ENCODE peak calls at places on chromosome 13, in eight cellular contexts. P, F, E, Z, I, T, V and H are unnamed samples.

GRCh38 chr13:102440259-102440936 is 38.5 kb upstream of the FGF14 start:
- DNase-seq in F (no peak), I (peak), Z (no peak), V (no peak), P (no peak), T (no peak), E (no peak), H (no peak)

GRCh38 chr13:59774511-59774911 is 389.2 kb downstream of the DIAPH3 start:
- DNase-seq in T (peak), I (peak), V (no peak), P (no peak), E (no peak), Z (peak), F (no peak), H (peak)

GRCh38 chr13:104487006-104487405 is 1420.8 kb upstream of the SLC10A2 start:
- DNase-seq in F (peak), V (no peak), Z (peak), P (no peak), E (no peak), T (no peak), I (peak), H (no peak)

GRCh38 chr13:39875111-39875510 is 219.6 kb downstream of the COG6 start:
- DNase-seq in E (no peak), Z (no peak), I (no peak), T (no peak), V (no peak), P (no peak), F (no peak), H (no peak)

GRCh38 chr13:107669356-107669755 is 546.0 kb downstream of the LIG4 start:
- DNase-seq in F (peak), V (no peak), I (peak), Z (peak), E (no peak), P (no peak), T (peak), H (peak)

GRCh38 chr13:34152996-34153395 is 335.0 kb downstream of the RFC3 start:
- DNase-seq in E (no peak), F (no peak), P (no peak), V (no peak), I (no peak), Z (no peak), T (no peak), H (no peak)

GRCh38 chr13:29849731-29850212 is 645 bp downstream of the UBL3 start:
- DNase-seq in T (peak), V (peak), F (peak), I (peak), Z (peak), E (peak), P (peak), H (no peak)

GRCh38 chr13:88384542-88384941 is 713.4 kb downstream of the SLITRK5 start:
- DNase-seq in I (no peak), F (no peak), P (no peak), T (no peak), Z (no peak), E (no peak), V (no peak), H (no peak)

GRCh38 chr13:29760561-29760960 is 89.9 kb downstream of the UBL3 start:
- DNase-seq in P (no peak), F (no peak), E (no peak), Z (peak), I (no peak), T (no peak), V (no peak), H (no peak)

GRCh38 chr13:100440756-100441421 is 147.7 kb downstream of the GGACT start:
- DNase-seq in Z (peak), T (peak), E (no peak), I (peak), F (peak), V (no peak), P (no peak), H (peak)

GRCh38 chr13:45882626-45883025 is 31.1 kb upstream of the SIAH3 start:
- DNase-seq in E (no peak), F (no peak), I (no peak), T (no peak), V (no peak), P (no peak), Z (peak), H (no peak)
- H3K4me3 ChIP-seq in E (no peak), F (no peak), I (no peak), T (no peak), V (no peak), P (no peak), Z (no peak), H (no peak)

DNA sequence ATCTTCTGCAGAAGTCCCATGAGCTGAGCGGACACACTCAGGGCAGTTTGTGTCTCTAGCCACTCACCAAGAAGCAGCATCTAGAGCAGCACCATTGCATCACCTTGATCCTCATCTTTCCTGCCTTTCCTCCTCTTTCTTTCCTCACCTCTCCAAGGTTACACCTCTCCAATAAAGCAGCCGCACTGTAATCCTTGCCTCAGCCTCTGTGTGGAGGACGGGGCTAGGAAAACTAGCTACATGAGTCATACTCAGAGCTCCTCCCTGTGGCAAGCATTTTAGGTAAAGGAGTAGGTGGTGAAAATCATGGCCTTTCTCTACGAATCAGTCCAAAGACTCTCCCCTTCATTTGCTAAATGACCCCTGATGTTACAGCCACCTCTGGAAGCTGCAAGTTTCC is 108.8 kb downstream of the DNAJC15 start:
- DNase-seq in Z (peak), I (peak), T (peak), F (peak), E (no peak), P (no peak), V (no peak), H (no peak)
- TF ChIP-seq CTCF in Z (peak), I (peak), T (peak), F (no peak), E (peak), P (no peak), V (no peak), H (peak)

DNA sequence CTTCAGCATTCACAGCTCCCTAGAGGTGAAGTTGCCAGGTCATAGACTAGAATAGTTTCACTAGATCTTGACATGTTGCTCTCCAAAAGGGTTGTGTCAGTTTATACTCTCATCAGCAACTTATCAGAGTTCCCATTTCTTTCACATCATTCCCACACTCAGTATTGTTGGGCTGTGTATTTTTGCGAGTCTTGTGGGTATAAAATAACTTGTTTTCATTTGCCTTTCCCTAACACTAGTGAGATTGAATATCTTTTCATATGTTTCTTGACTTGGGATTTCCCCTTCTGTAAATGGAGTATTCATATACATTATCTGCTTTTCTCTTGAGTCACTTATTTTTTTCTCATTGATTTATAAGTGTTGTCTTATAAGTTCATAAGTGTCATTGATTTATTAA is 55.2 kb upstream of the GPR183 start:
- DNase-seq in P (no peak), V (no peak), Z (no peak), E (no peak), F (no peak), T (no peak), I (no peak), H (no peak)
- H3K4me3 ChIP-seq in P (no peak), V (no peak), Z (no peak), E (no peak), F (no peak), T (no peak), I (no peak), H (no peak)

GRCh38 chr13:75760182-75760981 is 124.3 kb downstream of the LMO7 start:
- DNase-seq in Z (peak), P (no peak), I (peak), V (no peak), T (peak), E (peak), F (peak), H (no peak)
- TF ChIP-seq CTCF in Z (no peak), P (no peak), I (peak), V (no peak), T (peak), E (peak), F (no peak), H (no peak)

GRCh38 chr13:112065521-112065866 is 1.5 kb upstream of the SOX1 start:
- DNase-seq in T (no peak), V (no peak), I (no peak), F (no peak), Z (no peak), E (no peak), P (no peak), H (no peak)

GRCh38 chr13:112064222-112064621 is 2.7 kb upstream of the SOX1 start:
- DNase-seq in F (no peak), P (no peak), V (no peak), I (no peak), T (no peak), Z (no peak), E (no peak), H (no peak)

GRCh38 chr13:112067121-112067741 is at the start of gene SOX1:
- DNase-seq in Z (peak), F (no peak), P (no peak), I (no peak), T (no peak), E (no peak), V (no peak), H (no peak)

GRCh38 chr13:112066624-112067004 is 335 bp upstream of the SOX1 start:
- DNase-seq in T (no peak), E (no peak), I (no peak), Z (peak), P (peak), F (no peak), V (peak), H (peak)

DNA sequence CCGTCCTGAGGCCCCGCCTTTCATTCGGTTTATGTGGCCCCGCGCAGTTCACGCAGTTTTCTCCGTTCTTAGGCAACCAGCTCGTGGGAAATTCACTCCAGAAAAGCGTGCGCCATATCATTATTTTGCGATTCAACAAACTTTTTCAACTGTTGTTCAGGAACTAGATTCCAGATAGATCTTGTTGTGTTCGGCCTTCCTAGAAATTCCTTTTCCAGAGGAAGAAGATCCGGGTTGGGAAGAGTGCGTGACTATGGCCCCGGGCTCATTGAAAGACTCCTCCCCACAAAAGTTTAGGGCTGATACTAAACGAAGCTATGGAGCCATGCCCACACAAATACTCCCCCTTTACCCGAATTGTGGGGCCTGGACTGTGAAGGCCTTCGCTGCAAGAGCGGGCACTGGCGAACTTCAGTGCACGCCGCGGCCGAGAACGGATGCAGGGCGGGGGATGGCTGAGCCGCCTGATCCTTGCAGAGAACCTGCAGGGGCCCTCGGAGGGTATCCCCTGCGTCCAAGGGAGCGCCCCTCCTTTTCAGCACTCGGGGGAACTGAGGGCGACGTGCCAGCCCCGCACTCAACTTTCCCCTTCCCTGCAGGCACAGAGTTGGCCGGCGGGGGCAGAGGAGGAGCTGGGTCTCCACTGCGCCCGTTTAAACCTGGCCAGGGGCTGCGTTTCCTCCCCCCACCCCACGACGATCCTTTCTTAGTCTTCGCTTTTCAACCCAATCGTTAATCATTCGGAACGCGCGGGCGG is 904 bp upstream of the SOX1 start:
- DNase-seq in V (peak), Z (no peak), F (no peak), E (no peak), I (no peak), T (no peak), P (no peak), H (no peak)
- H3K4me3 ChIP-seq in V (no peak), Z (peak), F (no peak), E (no peak), I (no peak), T (no peak), P (no peak), H (peak)

DNA sequence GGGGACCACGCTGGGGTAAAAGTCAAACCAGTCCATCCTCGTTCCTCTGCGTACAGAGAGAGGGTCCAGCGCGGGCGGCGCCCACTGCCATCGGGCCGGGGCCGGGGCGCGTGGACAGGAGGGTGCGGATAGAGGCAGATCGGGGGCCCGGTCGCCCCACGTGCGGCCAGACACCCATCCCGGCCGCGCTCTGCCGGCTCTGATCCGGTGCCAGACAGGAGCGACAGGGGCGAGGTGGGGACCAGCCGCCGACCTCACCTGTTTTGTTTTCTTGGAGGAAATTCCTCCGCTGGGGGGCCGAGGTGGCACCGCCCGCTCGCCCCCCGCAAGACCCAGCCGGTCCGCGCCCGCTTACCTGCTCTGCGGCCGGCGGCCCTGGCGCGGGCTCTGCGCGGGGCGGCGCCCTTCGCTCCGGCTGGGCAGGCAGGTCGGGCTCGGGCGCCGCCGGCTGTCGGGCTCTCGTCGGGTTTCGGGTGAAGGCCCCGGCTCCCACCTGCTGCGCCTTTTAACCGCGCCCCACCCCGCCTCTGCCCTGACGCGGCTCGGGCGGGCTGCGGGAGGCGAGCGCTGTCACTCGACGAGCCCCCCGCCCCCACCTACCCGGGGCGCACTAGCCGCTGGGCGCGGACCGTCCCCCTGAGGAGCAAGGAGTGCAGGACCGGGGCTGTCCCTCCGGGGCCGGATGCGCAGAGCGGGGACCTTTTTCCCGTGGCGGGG is at the start of gene GJB6:
- DNase-seq in F (no peak), V (no peak), Z (no peak), T (no peak), E (no peak), I (no peak), P (no peak), H (no peak)
- TF ChIP-seq CTCF in F (no peak), V (no peak), Z (no peak), T (no peak), E (no peak), I (no peak), P (no peak), H (no peak)

DNA sequence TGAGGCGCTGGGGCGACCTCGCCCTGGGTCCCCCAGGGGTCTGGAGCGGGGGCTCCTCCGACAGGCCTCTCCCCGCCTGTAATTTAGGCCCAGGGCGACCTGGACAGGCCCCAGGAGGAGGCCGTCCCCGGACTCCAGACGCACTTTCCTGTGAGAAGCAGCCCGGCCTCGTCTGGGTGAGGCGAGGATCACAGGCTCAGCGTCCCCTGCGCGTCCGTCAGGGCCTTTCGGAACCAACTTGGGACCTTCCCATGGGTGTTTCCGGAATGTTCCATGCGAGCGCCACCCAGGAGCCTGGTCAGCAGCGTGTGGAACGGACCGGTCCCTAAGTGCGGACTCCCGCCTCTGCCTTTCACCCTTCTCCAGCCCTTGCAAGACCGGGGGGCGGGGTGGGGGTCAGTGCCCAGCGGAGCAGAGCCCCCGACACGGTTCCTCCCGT is 1.0 kb upstream of the GRTP1 start:
- DNase-seq in P (peak), Z (no peak), E (no peak), V (peak), T (no peak), I (no peak), F (no peak), H (no peak)
- H3K4me3 ChIP-seq in P (peak), Z (peak), E (peak), V (no peak), T (no peak), I (no peak), F (no peak), H (peak)

GRCh38 chr13:21619633-21620220 is 15.8 kb upstream of the MICU2 start:
- DNase-seq in I (no peak), F (no peak), P (no peak), E (no peak), Z (no peak), T (peak), V (no peak), H (no peak)

GRCh38 chr13:21620858-21621257 is 16.9 kb upstream of the MICU2 start:
- DNase-seq in Z (no peak), V (no peak), P (no peak), T (no peak), I (no peak), F (no peak), E (no peak), H (no peak)

GRCh38 chr13:21625366-21625765 is 21.4 kb upstream of the MICU2 start:
- DNase-seq in E (peak), V (no peak), Z (peak), F (peak), I (peak), P (no peak), T (peak), H (no peak)
- TF ChIP-seq CTCF in E (peak), V (no peak), Z (peak), F (no peak), I (peak), P (no peak), T (peak), H (peak)